ENCODE peak calls at places on chromosomes 6 and 20, in eight cellular contexts. T, U, K, Z, D, L, H and V are unnamed samples.
A peak's percentile ranks its signal among the peaks of the same experiment; 100 is the strongest.

GRCh38 chr6:136401749-136402148 is 112.1 kb upstream of the BCLAF1 start:
- DNase-seq in D (no peak), Z (peak; percentile 26), H (no peak), L (no peak), U (no peak), T (peak; percentile 3), K (no peak), V (no peak)

GRCh38 chr20:58481541-58482021 is 33.6 kb downstream of the APCDD1L start:
- DNase-seq in U (no peak), L (peak; percentile 76), K (peak; percentile 6), H (peak; percentile 77), T (peak; percentile 26), Z (peak; percentile 16), D (peak; percentile 39), V (no peak)

GRCh38 chr6:156791261-156791850 is 14.2 kb downstream of the ARID1B start:
- DNase-seq in H (no peak), K (no peak), T (peak; percentile 35), Z (no peak), L (no peak), D (peak; percentile 63), U (peak; percentile 76), V (peak; percentile 100)

GRCh38 chr6:94636780-94637385 is 940.5 kb upstream of the MANEA start:
- DNase-seq in U (peak; percentile 12), H (no peak), Z (no peak), T (no peak), L (no peak), D (no peak), K (no peak), V (peak; percentile 10)

GRCh38 chr20:48886189-48886588 is 35.3 kb upstream of the ARFGEF2 start:
- DNase-seq in U (no peak), K (no peak), D (no peak), L (no peak), H (no peak), Z (no peak), T (no peak), V (no peak)

GRCh38 chr6:68196645-68197044 is 438.4 kb upstream of the ADGRB3 start:
- DNase-seq in U (no peak), D (no peak), Z (peak; percentile 15), T (no peak), H (no peak), L (no peak), K (no peak), V (no peak)

GRCh38 chr20:12575352-12576095 is 433.2 kb upstream of the SPTLC3 start:
- DNase-seq in K (no peak), L (no peak), T (peak; percentile 8), D (no peak), U (no peak), Z (no peak), H (no peak), V (no peak)

GRCh38 chr6:3265671-3266070 is 6.9 kb downstream of the PSMG4 start:
- DNase-seq in H (no peak), K (no peak), Z (no peak), D (no peak), T (no peak), L (no peak), U (no peak), V (no peak)

GRCh38 chr6:33987531-33988021 is 158.3 kb downstream of the GRM4 start:
- DNase-seq in K (no peak), U (peak; percentile 77), H (peak; percentile 60), L (no peak), D (no peak), Z (no peak), T (peak; percentile 9), V (no peak)

GRCh38 chr6:130076512-130076911 is 58.1 kb downstream of the L3MBTL3 start:
- DNase-seq in H (no peak), U (no peak), D (no peak), L (no peak), T (no peak), Z (no peak), K (no peak), V (no peak)

GRCh38 chr6:128124713-128125112 is 223.9 kb upstream of the THEMIS start:
- DNase-seq in U (no peak), K (no peak), D (no peak), Z (no peak), L (no peak), T (peak; percentile 61), H (no peak), V (no peak)